ENCODE peak calls at places on chromosomes 6 and 20, in four cellular contexts. Z is K562, E is GM12878, L is H1. S is an unnamed sample.

GRCh38 chr6:53230775-53231467 is 82.3 kb upstream of the GCM1 start:
- DNase-seq in Z (no peak), E (no peak), L (no peak), S (no peak)

GRCh38 chr6:3228791-3229565 is 1.5 kb upstream of the TUBB2B start:
- DNase-seq in Z (peak; percentile 61), E (no peak), L (peak; percentile 81), S (no peak)

GRCh38 chr6:135901776-135902524 is 50.4 kb downstream of the PDE7B start:
- DNase-seq in Z (no peak), E (no peak), L (no peak), S (no peak)

GRCh38 chr6:32370510-32370909 is 1.2 kb downstream of the TSBP1 start:
- DNase-seq in Z (no peak), E (no peak), L (no peak), S (no peak)

GRCh38 chr20:61391812-61392520 is 139.9 kb downstream of the CDH4 start:
- DNase-seq in Z (no peak), E (no peak), L (peak; percentile 53), S (no peak)

GRCh38 chr6:155523821-155524238 is 68.2 kb upstream of the NOX3 start:
- DNase-seq in Z (no peak), E (no peak), L (no peak), S (no peak)

GRCh38 chr6:135211306-135211702 is 30.2 kb downstream of the MYB start:
- DNase-seq in Z (no peak), E (no peak), L (no peak), S (no peak)

GRCh38 chr6:16851758-16852157 is 90.5 kb upstream of the ATXN1 start:
- DNase-seq in Z (no peak), E (peak; percentile 55), L (no peak), S (no peak)

GRCh38 chr6:44733146-44733545 is 345.6 kb downstream of the CDC5L start:
- DNase-seq in Z (no peak), E (no peak), L (no peak), S (no peak)

GRCh38 chr6:699319-699718 is 6.4 kb upstream of the EXOC2 start:
- DNase-seq in Z (no peak), E (no peak), L (no peak), S (no peak)

GRCh38 chr6:88301888-88302768 is 136.0 kb upstream of the CNR1 start:
- DNase-seq in Z (peak; percentile 73), E (no peak), L (no peak), S (peak; percentile 36)

GRCh38 chr6:47103931-47104330 is 61.8 kb upstream of the ADGRF1 start:
- DNase-seq in Z (no peak), E (no peak), L (no peak), S (no peak)

GRCh38 chr6:11778648-11779307 is at the start of gene ADTRP:
- DNase-seq in Z (peak; percentile 83), E (no peak), L (no peak), S (no peak)

GRCh38 chr20:43456809-43457639 is 672 bp upstream of the SRSF6 start:
- DNase-seq in Z (peak; percentile 94), E (peak; percentile 74), L (peak; percentile 81), S (peak; percentile 97)

GRCh38 chr20:38833857-38834164 is 28.3 kb downstream of the PPP1R16B start:
- DNase-seq in Z (no peak), E (no peak), L (no peak), S (no peak)

GRCh38 chr6:91653324-91653723 is 1066.5 kb upstream of the MAP3K7 start:
- DNase-seq in Z (no peak), E (no peak), L (no peak), S (no peak)

GRCh38 chr6:75930954-75931689 is 141.3 kb downstream of the IMPG1 start:
- DNase-seq in Z (no peak), E (no peak), L (no peak), S (no peak)

GRCh38 chr6:47810885-47811284 is 29.1 kb downstream of the OPN5 start:
- DNase-seq in Z (no peak), E (no peak), L (no peak), S (peak; percentile 16)

GRCh38 chr6:37525460-37526357 is 26.0 kb upstream of the CCDC167 start:
- DNase-seq in Z (peak; percentile 58), E (no peak), L (peak; percentile 82), S (no peak)

GRCh38 chr20:48406462-48407235 is 421.1 kb downstream of the PREX1 start:
- DNase-seq in Z (peak; percentile 4), E (no peak), L (no peak), S (no peak)

GRCh38 chr20:41214202-41214601 is 76.9 kb downstream of the PLCG1 start:
- DNase-seq in Z (no peak), E (no peak), L (no peak), S (no peak)

GRCh38 chr20:62925420-62926228 is 681 bp downstream of the DIDO1 start:
- DNase-seq in Z (peak; percentile 61), E (no peak), L (no peak), S (no peak)

GRCh38 chr6:125197795-125198269 is 44.3 kb downstream of the TPD52L1 start:
- DNase-seq in Z (peak; percentile 36), E (no peak), L (no peak), S (no peak)

GRCh38 chr6:63509652-63510352 is 62.5 kb upstream of the LOC128125822 start:
- DNase-seq in Z (no peak), E (no peak), L (no peak), S (peak; percentile 99)

GRCh38 chr6:63510786-63511185 is 61.5 kb upstream of the LOC128125822 start:
- DNase-seq in Z (no peak), E (no peak), L (no peak), S (no peak)

GRCh38 chr6:63516186-63516944 is 55.9 kb upstream of the LOC128125822 start:
- DNase-seq in Z (no peak), E (no peak), L (no peak), S (peak; percentile 100)

GRCh38 chr6:63510353-63510686 is 62.0 kb upstream of the LOC128125822 start:
- DNase-seq in Z (no peak), E (no peak), L (no peak), S (no peak)

DNA sequence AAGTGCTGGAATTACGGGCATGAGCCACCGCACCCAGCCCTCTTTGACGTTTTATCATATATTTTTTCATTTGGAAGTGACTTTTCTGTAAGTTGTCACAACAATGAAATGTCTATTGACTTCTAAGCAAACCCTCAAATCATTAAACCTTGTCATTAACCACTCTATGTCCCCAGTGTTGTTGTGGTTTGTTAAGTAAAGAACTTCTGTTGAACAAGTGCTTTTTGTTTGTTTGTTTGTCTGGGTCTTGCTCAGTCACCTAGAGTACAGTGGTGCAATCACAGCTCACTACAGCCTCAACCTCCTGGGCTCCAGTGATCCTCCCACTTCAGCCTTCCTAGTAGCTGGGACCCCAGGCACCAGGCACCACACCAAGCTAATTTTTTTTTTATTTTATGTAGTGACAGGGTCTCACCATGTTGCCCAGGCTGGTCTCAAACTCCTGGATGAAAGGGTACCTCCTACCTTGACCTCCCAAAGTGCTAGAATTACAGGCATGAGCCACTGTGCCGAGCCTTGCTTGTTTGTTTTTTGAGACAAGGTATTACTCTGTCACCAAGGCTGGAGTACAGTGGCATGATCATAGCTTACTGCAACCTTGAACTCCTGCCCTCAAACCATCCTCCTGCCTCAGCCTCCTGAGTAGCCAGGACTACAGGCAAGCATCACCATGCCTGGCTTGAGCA is 57.6 kb upstream of the LOC128125822 start:
- DNase-seq in Z (no peak), E (no peak), L (no peak), S (peak; percentile 95)
- TF ChIP-seq TAF1 in Z (no peak), E (no peak), L (no peak), S (peak; percentile 28)

GRCh38 chr6:70666726-70667125 is 957 bp upstream of the SMAP1 start:
- DNase-seq in Z (no peak), E (no peak), L (no peak), S (no peak)
- H3K4me3 ChIP-seq in Z (no peak overlapping the region), E (no peak overlapping the region), L (no peak overlapping the region), S (peak overlapping the region; percentile 83)

GRCh38 chr6:113707194-113707593 is 150.0 kb upstream of the MARCKS start:
- DNase-seq in Z (no peak), E (no peak), L (no peak), S (no peak)

GRCh38 chr6:113713665-113714064 is 143.5 kb upstream of the MARCKS start:
- DNase-seq in Z (no peak), E (no peak), L (no peak), S (no peak)

DNA sequence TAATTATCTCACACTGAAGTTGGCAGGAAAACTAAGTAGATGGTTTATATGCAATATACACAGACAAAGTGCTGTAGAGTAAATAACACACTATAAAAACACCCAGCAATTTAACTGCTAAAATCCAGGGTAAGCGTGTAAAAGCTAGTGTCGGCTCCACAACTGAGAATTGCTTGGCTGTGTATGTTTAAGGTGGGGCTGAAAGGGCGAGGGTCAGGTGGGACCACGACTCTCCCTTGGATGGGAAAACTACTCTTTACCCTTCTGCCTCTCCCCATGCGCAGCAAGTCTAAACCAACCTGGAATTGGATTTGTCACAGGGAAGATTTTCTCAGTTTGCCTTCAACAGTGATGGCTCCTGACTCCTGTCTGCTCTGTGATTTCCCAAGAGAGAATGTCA is 147.0 kb upstream of the MARCKS start:
- DNase-seq in Z (no peak), E (no peak), L (no peak), S (no peak)
- TF ChIP-seq SRF in Z (no peak), E (no peak), L (no peak), S (no peak)

GRCh38 chr6:148425443-148425842 is 82.8 kb downstream of the SASH1 start:
- DNase-seq in Z (no peak), E (no peak), L (no peak), S (no peak)

GRCh38 chr6:148423133-148423532 is 80.5 kb downstream of the SASH1 start:
- DNase-seq in Z (no peak), E (no peak), L (no peak), S (no peak)

GRCh38 chr6:148423601-148424270 is 81.1 kb downstream of the SASH1 start:
- DNase-seq in Z (no peak), E (no peak), L (no peak), S (no peak)

GRCh38 chr6:148419430-148419829 is 76.8 kb downstream of the SASH1 start:
- DNase-seq in Z (no peak), E (no peak), L (no peak), S (no peak)

DNA sequence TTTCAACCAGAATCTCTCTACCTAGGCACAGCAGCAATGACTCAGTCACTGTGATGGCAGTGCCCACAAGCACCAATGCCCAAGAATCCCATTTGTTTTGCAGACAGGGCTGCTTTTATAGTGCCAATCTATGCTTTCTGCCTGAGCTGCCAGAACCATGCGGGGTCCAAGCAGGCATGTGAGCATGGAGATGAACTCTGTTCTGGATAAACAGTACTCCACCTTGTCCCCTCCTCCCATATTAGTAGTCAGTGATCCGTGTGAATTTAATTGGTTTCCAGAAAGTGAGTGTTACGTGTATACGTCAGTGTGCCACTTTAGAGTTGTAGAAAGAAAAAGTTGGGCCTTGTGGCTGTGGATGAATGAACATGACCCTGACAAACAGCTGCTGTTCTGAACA is 79.4 kb downstream of the SASH1 start:
- DNase-seq in Z (no peak), E (no peak), L (no peak), S (no peak)
- TF ChIP-seq TAF1 in Z (no peak), E (no peak), L (no peak), S (no peak)

DNA sequence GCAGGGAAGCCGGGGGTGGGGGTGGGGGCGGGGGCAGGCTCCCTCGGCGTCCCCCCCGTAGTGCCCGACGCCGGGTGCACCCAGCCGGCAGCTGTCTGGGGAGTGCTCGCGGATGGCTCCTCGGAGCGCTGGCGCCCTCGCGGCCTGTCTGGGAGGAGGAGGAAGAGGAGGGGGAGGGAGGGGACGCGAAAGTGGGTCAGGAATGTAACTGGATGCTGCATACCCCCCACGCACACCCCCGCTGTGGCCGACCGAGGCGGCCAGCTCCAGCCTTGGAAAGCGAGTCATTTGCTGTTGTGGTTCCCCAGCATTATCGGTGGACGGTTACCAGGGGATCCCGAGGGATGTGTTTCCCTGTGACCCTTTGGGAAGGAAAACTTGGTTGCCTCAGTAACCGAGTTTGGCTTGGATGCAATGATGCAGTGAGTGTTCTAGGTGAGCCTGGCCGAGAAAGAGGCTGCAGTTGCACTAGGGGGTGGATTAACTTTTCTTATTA is 55.3 kb upstream of the RREB1 start:
- DNase-seq in Z (no peak), E (no peak), L (peak; percentile 69), S (no peak)
- H3K4me3 ChIP-seq in Z (no peak overlapping the region), E (peak overlapping the region; percentile 56), L (peak overlapping the region; percentile 78), S (no peak overlapping the region)

S was measured in HepG2.